ENCODE peak calls at places on chromosomes 6 and 20, in ten cellular contexts. B is GM13977, Y is SK-N-SH, O is activated B cell treated with CpG ODN at 0.5 μM for 24 hours, A is stomach, M is pancreas, X is MCF 10A, U is choroid plexus epithelial cell, W is HCT116, D is epithelial cell of esophagus. N is an unnamed sample.

GRCh38 chr20:40010483-40010882 is 678.6 kb downstream of the MAFB start:
- DNase-seq in B (no peak), Y (no peak), O (no peak), A (no peak), M (no peak), X (no peak), U (no peak), W (no peak), D (no peak), N (no peak)

GRCh38 chr6:82017316-82017715 is 230.2 kb downstream of the IBTK start:
- DNase-seq in B (no peak), Y (no peak), O (no peak), A (no peak), M (no peak), X (peak), U (peak), W (peak), D (peak), N (no peak)

GRCh38 chr6:147950623-147950987 is 392.0 kb upstream of the SASH1 start:
- DNase-seq in B (no peak), Y (no peak), O (no peak), A (no peak), M (no peak), X (peak), U (peak), W (no peak), D (peak), N (no peak)

GRCh38 chr6:140782941-140783340 is 1349.8 kb upstream of the GJE1 start:
- DNase-seq in B (no peak), Y (no peak), O (no peak), A (no peak), M (no peak), X (no peak), U (peak), W (no peak), D (peak), N (no peak)

GRCh38 chr20:19433371-19434316 is 221.2 kb downstream of the SLC24A3 start:
- DNase-seq in B (no peak), Y (no peak), O (no peak), A (no peak), M (no peak), X (no peak), U (peak), W (no peak), D (no peak), N (no peak)

GRCh38 chr6:161238076-161238869 is 35.6 kb downstream of the AGPAT4 start:
- DNase-seq in B (no peak), Y (no peak), O (no peak), A (no peak), M (no peak), X (peak), U (no peak), W (no peak), D (peak), N (no peak)

GRCh38 chr6:37029249-37029959 is 23.9 kb downstream of the FGD2 start:
- DNase-seq in B (peak), Y (peak), O (no peak), A (peak), M (peak), X (peak), U (peak), W (peak), D (peak), N (peak)

GRCh38 chr6:44542401-44543116 is 155.1 kb downstream of the CDC5L start:
- DNase-seq in B (no peak), Y (no peak), O (no peak), A (no peak), M (no peak), X (no peak), U (peak), W (no peak), D (no peak), N (no peak)

GRCh38 chr20:57618091-57618765 is 2.0 kb downstream of the ZBP1 start:
- DNase-seq in B (no peak), Y (no peak), O (no peak), A (no peak), M (no peak), X (peak), U (no peak), W (peak), D (peak), N (no peak)

GRCh38 chr6:7763896-7764295 is 38.0 kb downstream of the BMP6 start:
- DNase-seq in B (no peak), Y (no peak), O (no peak), A (no peak), M (no peak), X (no peak), U (no peak), W (no peak), D (no peak), N (peak)

GRCh38 chr6:37507690-37508421 is 8.2 kb upstream of the CCDC167 start:
- DNase-seq in B (no peak), Y (peak), O (no peak), A (no peak), M (no peak), X (no peak), U (no peak), W (no peak), D (no peak), N (no peak)

GRCh38 chr20:6162239-6162638 is 39.4 kb upstream of the FERMT1 start:
- DNase-seq in B (no peak), Y (no peak), O (no peak), A (no peak), M (no peak), X (peak), U (peak), W (no peak), D (no peak), N (no peak)

GRCh38 chr6:78538002-78538401 is 329.3 kb upstream of the IRAK1BP1 start:
- DNase-seq in B (no peak), Y (no peak), O (no peak), A (no peak), M (no peak), X (peak), U (no peak), W (no peak), D (peak), N (no peak)

GRCh38 chr6:158168054-158168303 is at the start of gene SERAC1:
- DNase-seq in B (no peak), Y (peak), O (no peak), A (no peak), M (no peak), X (no peak), U (no peak), W (no peak), D (no peak), N (peak)

GRCh38 chr6:4883298-4883697 is 107.1 kb downstream of the CDYL start:
- DNase-seq in B (no peak), Y (no peak), O (no peak), A (peak), M (peak), X (no peak), U (no peak), W (no peak), D (no peak), N (no peak)

GRCh38 chr6:156988276-156989158 is 211.3 kb downstream of the ARID1B start:
- DNase-seq in B (peak), Y (peak), O (peak), A (no peak), M (no peak), X (peak), U (no peak), W (no peak), D (peak), N (peak)

GRCh38 chr20:7207186-7207585 is 439.7 kb downstream of the BMP2 start:
- DNase-seq in B (no peak), Y (no peak), O (no peak), A (no peak), M (no peak), X (peak), U (peak), W (no peak), D (peak), N (no peak)

GRCh38 chr20:62832212-62832922 is 15.5 kb downstream of the COL9A3 start:
- DNase-seq in B (no peak), Y (peak), O (peak), A (peak), M (peak), X (peak), U (no peak), W (peak), D (no peak), N (no peak)

GRCh38 chr6:6699741-6700367 is 111.3 kb downstream of the LY86 start:
- DNase-seq in B (no peak), Y (peak), O (no peak), A (peak), M (no peak), X (peak), U (peak), W (peak), D (peak), N (no peak)

GRCh38 chr20:4666001-4666470 is 55.7 kb upstream of the PRND start:
- DNase-seq in B (no peak), Y (no peak), O (no peak), A (no peak), M (no peak), X (peak), U (peak), W (no peak), D (peak), N (no peak)

GRCh38 chr20:19249515-19249914 is 37.1 kb downstream of the SLC24A3 start:
- DNase-seq in B (no peak), Y (no peak), O (no peak), A (no peak), M (no peak), X (peak), U (peak), W (no peak), D (peak), N (no peak)

GRCh38 chr20:25054995-25055629 is 2.8 kb downstream of the ACSS1 start:
- DNase-seq in B (no peak), Y (no peak), O (no peak), A (peak), M (peak), X (peak), U (no peak), W (no peak), D (no peak), N (no peak)

DNA sequence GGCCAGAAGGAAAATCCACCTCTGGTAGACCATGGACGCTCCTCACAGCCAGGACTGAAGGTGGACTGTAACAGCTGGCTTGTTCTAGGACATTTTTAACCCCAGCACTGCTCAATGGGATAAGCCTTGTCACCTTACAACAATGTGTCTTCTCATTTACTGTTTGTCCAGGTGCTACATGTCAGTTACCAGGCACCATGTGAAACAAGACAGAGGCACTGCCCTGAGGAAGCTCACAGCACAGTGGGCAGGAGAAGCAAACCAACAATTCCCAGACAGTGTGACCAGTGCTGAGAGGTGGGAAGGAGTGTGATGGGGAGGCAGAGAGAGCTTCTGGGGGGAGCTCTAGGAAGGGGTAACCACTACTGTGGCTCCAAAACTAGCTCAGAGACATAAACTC is 10.7 kb downstream of the SNHG17 start:
- DNase-seq in B (no peak), Y (no peak), O (no peak), A (no peak), M (no peak), X (no peak), U (no peak), W (no peak), D (no peak), N (no peak)
- TF ChIP-seq CTCF in B (no peak), Y (no peak), O (no peak), A (no peak), M (no peak), X (no peak), U (no peak), W (no peak), D (no peak), N (no peak)

GRCh38 chr20:461254-462198 is 807 bp downstream of the TBC1D20 start:
- DNase-seq in B (peak), Y (no peak), O (no peak), A (peak), M (peak), X (peak), U (peak), W (no peak), D (peak), N (peak)

GRCh38 chr20:460180-460579 is 2.2 kb downstream of the TBC1D20 start:
- DNase-seq in B (no peak), Y (no peak), O (no peak), A (no peak), M (no peak), X (no peak), U (no peak), W (no peak), D (no peak), N (no peak)

GRCh38 chr20:460707-461106 is 1.6 kb downstream of the TBC1D20 start:
- DNase-seq in B (no peak), Y (peak), O (no peak), A (no peak), M (no peak), X (peak), U (peak), W (no peak), D (peak), N (no peak)

GRCh38 chr20:462199-462991 is at the start of gene TBC1D20:
- DNase-seq in B (peak), Y (peak), O (peak), A (peak), M (peak), X (peak), U (peak), W (peak), D (peak), N (peak)

DNA sequence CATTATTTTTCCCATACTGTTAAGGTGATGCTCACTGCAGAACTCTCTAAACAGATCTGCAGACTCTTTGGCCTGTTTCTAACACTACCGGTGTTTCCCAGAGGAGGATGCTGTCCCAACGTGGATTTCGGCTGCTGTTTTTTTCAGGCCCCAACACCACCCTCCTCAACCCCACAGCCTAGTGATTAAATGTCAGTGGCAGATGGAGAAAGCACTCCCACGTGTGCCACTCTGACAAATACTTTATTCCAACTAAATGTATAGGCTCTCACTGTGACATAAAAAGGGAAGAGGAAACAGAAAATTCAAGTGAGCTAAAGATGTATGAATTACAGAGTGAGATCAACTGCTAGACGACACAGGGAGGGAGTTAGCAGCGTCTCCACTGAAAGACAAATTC is 3.6 kb downstream of the TBC1D20 start:
- DNase-seq in B (no peak), Y (no peak), O (no peak), A (no peak), M (no peak), X (no peak), U (no peak), W (no peak), D (no peak), N (no peak)
- TF ChIP-seq CTCF in B (no peak), Y (no peak), O (no peak), A (no peak), M (no peak), X (no peak), U (peak), W (no peak), D (no peak), N (no peak)

GRCh38 chr6:42093582-42094329 is 43.4 kb downstream of the TAF8 start:
- DNase-seq in B (no peak), Y (no peak), O (no peak), A (peak), M (no peak), X (peak), U (no peak), W (no peak), D (peak), N (no peak)

GRCh38 chr6:42099340-42100028 is 42.9 kb downstream of the C6orf132 start:
- DNase-seq in B (no peak), Y (no peak), O (no peak), A (peak), M (no peak), X (peak), U (peak), W (no peak), D (peak), N (no peak)

GRCh38 chr6:42091718-42092023 is 41.3 kb downstream of the TAF8 start:
- DNase-seq in B (no peak), Y (no peak), O (no peak), A (no peak), M (no peak), X (no peak), U (no peak), W (no peak), D (no peak), N (peak)

GRCh38 chr6:42095066-42095465 is 44.7 kb downstream of the TAF8 start:
- DNase-seq in B (no peak), Y (no peak), O (no peak), A (no peak), M (no peak), X (peak), U (no peak), W (no peak), D (peak), N (no peak)

GRCh38 chr6:42095776-42096541 is 45.6 kb downstream of the TAF8 start:
- DNase-seq in B (no peak), Y (no peak), O (no peak), A (peak), M (no peak), X (no peak), U (no peak), W (no peak), D (no peak), N (no peak)
- TF ChIP-seq CTCF in B (no peak), Y (peak), O (no peak), A (no peak), M (no peak), X (no peak), U (peak), W (no peak), D (peak), N (no peak)

DNA sequence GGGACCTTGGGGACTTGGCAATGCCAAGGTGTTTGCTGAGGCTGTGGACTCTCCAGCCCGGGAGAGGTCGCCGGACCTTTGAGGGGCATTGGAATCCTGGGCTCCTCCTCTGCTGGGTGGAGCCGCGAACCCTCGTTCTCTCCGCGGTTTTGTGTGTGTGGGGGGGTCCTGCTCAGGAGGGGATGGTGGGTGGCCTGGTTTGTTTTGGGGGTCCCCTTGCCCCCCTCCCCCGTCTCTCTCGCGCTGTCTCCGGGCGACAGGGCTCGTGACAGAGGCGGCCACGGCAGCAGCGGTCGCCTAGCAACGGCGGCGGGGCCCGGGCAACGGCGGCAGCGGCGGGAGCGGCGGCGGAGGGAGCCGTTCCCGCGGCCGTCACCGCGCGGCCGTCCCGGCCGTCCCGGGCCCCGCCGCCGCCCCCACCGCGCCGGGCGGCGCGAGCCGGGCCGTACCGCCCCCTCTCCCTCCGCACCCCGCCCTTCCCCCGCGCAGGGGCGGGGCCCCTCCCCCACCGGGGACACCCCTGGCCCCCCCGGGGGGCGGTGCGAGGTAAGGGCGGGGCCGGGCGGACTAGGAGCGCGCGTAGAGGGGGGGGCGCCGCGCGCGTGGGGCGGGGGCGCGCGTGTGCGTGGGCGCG is 7.8 kb downstream of the SYNGAP1 start:
- DNase-seq in B (peak), Y (peak), O (peak), A (peak), M (peak), X (no peak), U (no peak), W (no peak), D (peak), N (peak)
- TF ChIP-seq CTCF in B (peak), Y (peak), O (no peak), A (no peak), M (no peak), X (no peak), U (peak), W (no peak), D (no peak), N (no peak)

GRCh38 chr6:143698759-143699750 is 21.3 kb downstream of the PHACTR2 start:
- DNase-seq in B (no peak), Y (no peak), O (no peak), A (no peak), M (no peak), X (no peak), U (no peak), W (no peak), D (no peak), N (no peak)
- TF ChIP-seq CTCF in B (no peak), Y (no peak), O (no peak), A (no peak), M (no peak), X (no peak), U (no peak), W (no peak), D (no peak), N (no peak)

N was measured in nephron progenitor cell.